ENCODE peak calls at places on chromosomes 7 and 10, in seven cellular contexts. One of them, this sample, is unnamed.

GRCh38 chr7:157652161-157652953 is 315.6 kb downstream of the DNAJB6 start:
- DNase-seq in breast epithelium: no peak
- DNase-seq in transverse colon: no peak
- DNase-seq in cardiac muscle cell: no peak
- DNase-seq in AG10803: no peak
- DNase-seq in WERI-Rb-1: peak
- DNase-seq in A549: no peak
- DNase-seq in this sample: no peak

GRCh38 chr10:102583435-102584417 is 60.6 kb upstream of the TRIM8 start:
- DNase-seq in breast epithelium: peak
- DNase-seq in transverse colon: peak
- DNase-seq in cardiac muscle cell: peak
- DNase-seq in AG10803: peak
- DNase-seq in WERI-Rb-1: peak
- DNase-seq in A549: peak
- DNase-seq in this sample: peak

GRCh38 chr7:36036590-36036989 is 116.5 kb upstream of the EEPD1 start:
- DNase-seq in breast epithelium: no peak
- DNase-seq in transverse colon: no peak
- DNase-seq in cardiac muscle cell: peak
- DNase-seq in AG10803: no peak
- DNase-seq in WERI-Rb-1: no peak
- DNase-seq in A549: peak
- DNase-seq in this sample: no peak

GRCh38 chr10:120221873-120222485 is 235.0 kb upstream of the PLPP4 start:
- DNase-seq in breast epithelium: no peak
- DNase-seq in transverse colon: no peak
- DNase-seq in cardiac muscle cell: no peak
- DNase-seq in AG10803: peak
- DNase-seq in WERI-Rb-1: peak
- DNase-seq in A549: peak
- DNase-seq in this sample: peak

GRCh38 chr7:21943436-21943835 is 2.3 kb downstream of the CDCA7L start:
- DNase-seq in breast epithelium: no peak
- DNase-seq in transverse colon: no peak
- DNase-seq in cardiac muscle cell: no peak
- DNase-seq in AG10803: no peak
- DNase-seq in WERI-Rb-1: no peak
- DNase-seq in A549: no peak
- DNase-seq in this sample: no peak

GRCh38 chr10:45592432-45592831 is 80.1 kb downstream of the ZFAND4 start:
- DNase-seq in breast epithelium: no peak
- DNase-seq in transverse colon: no peak
- DNase-seq in cardiac muscle cell: no peak
- DNase-seq in AG10803: peak
- DNase-seq in WERI-Rb-1: no peak
- DNase-seq in A549: no peak
- DNase-seq in this sample: no peak

GRCh38 chr7:131157530-131158243 is 170.0 kb upstream of the MKLN1 start:
- DNase-seq in breast epithelium: no peak
- DNase-seq in transverse colon: peak
- DNase-seq in cardiac muscle cell: no peak
- DNase-seq in AG10803: peak
- DNase-seq in WERI-Rb-1: no peak
- DNase-seq in A549: peak
- DNase-seq in this sample: peak

GRCh38 chr7:44985033-44985695 is 6.3 kb upstream of the MYO1G start:
- DNase-seq in breast epithelium: no peak
- DNase-seq in transverse colon: no peak
- DNase-seq in cardiac muscle cell: no peak
- DNase-seq in AG10803: no peak
- DNase-seq in WERI-Rb-1: no peak
- DNase-seq in A549: no peak
- DNase-seq in this sample: peak

GRCh38 chr7:128197586-128197985 is 43.5 kb upstream of the LEP start:
- DNase-seq in breast epithelium: peak
- DNase-seq in transverse colon: no peak
- DNase-seq in cardiac muscle cell: no peak
- DNase-seq in AG10803: peak
- DNase-seq in WERI-Rb-1: no peak
- DNase-seq in A549: no peak
- DNase-seq in this sample: no peak

GRCh38 chr7:112411186-112411795 is 39.0 kb upstream of the IFRD1 start:
- DNase-seq in breast epithelium: no peak
- DNase-seq in transverse colon: peak
- DNase-seq in cardiac muscle cell: peak
- DNase-seq in AG10803: peak
- DNase-seq in WERI-Rb-1: peak
- DNase-seq in A549: peak
- DNase-seq in this sample: peak

GRCh38 chr7:95690367-95690947 is 81.9 kb upstream of the DYNC1I1 start:
- DNase-seq in breast epithelium: no peak
- DNase-seq in transverse colon: no peak
- DNase-seq in cardiac muscle cell: peak
- DNase-seq in AG10803: peak
- DNase-seq in WERI-Rb-1: peak
- DNase-seq in A549: peak
- DNase-seq in this sample: peak

GRCh38 chr10:15369642-15370211 is 1.4 kb downstream of the FAM171A1 start:
- DNase-seq in breast epithelium: no peak
- DNase-seq in transverse colon: no peak
- DNase-seq in cardiac muscle cell: peak
- DNase-seq in AG10803: no peak
- DNase-seq in WERI-Rb-1: peak
- DNase-seq in A549: no peak
- DNase-seq in this sample: no peak

GRCh38 chr7:18393465-18394118 is 102.0 kb upstream of the HDAC9 start:
- DNase-seq in breast epithelium: no peak
- DNase-seq in transverse colon: no peak
- DNase-seq in cardiac muscle cell: no peak
- DNase-seq in AG10803: peak
- DNase-seq in WERI-Rb-1: no peak
- DNase-seq in A549: no peak
- DNase-seq in this sample: no peak

GRCh38 chr10:17166699-17167098 is 34.8 kb downstream of the TRDMT1 start:
- DNase-seq in breast epithelium: no peak
- DNase-seq in transverse colon: no peak
- DNase-seq in cardiac muscle cell: peak
- DNase-seq in AG10803: no peak
- DNase-seq in WERI-Rb-1: no peak
- DNase-seq in A549: no peak
- DNase-seq in this sample: no peak

GRCh38 chr10:122149607-122150505 is 121.2 kb upstream of the BTBD16 start:
- DNase-seq in breast epithelium: no peak
- DNase-seq in transverse colon: no peak
- DNase-seq in cardiac muscle cell: no peak
- DNase-seq in AG10803: no peak
- DNase-seq in WERI-Rb-1: peak
- DNase-seq in A549: no peak
- DNase-seq in this sample: no peak

GRCh38 chr10:79264942-79265341 is 82.3 kb upstream of the PPIF start:
- DNase-seq in breast epithelium: peak
- DNase-seq in transverse colon: no peak
- DNase-seq in cardiac muscle cell: no peak
- DNase-seq in AG10803: no peak
- DNase-seq in WERI-Rb-1: no peak
- DNase-seq in A549: no peak
- DNase-seq in this sample: no peak

GRCh38 chr10:89115876-89116627 is 91.1 kb downstream of the CH25H start:
- DNase-seq in breast epithelium: no peak
- DNase-seq in transverse colon: no peak
- DNase-seq in cardiac muscle cell: no peak
- DNase-seq in AG10803: peak
- DNase-seq in WERI-Rb-1: no peak
- DNase-seq in A549: peak
- DNase-seq in this sample: peak

GRCh38 chr10:48364659-48365405 is 58.4 kb downstream of the MAPK8 start:
- DNase-seq in breast epithelium: no peak
- DNase-seq in transverse colon: no peak
- DNase-seq in cardiac muscle cell: no peak
- DNase-seq in AG10803: peak
- DNase-seq in WERI-Rb-1: no peak
- DNase-seq in A549: peak
- DNase-seq in this sample: peak

GRCh38 chr10:49243139-49243538 is 54.9 kb upstream of the TMEM273 start:
- DNase-seq in breast epithelium: no peak
- DNase-seq in transverse colon: no peak
- DNase-seq in cardiac muscle cell: no peak
- DNase-seq in AG10803: no peak
- DNase-seq in WERI-Rb-1: no peak
- DNase-seq in A549: no peak
- DNase-seq in this sample: no peak

DNA sequence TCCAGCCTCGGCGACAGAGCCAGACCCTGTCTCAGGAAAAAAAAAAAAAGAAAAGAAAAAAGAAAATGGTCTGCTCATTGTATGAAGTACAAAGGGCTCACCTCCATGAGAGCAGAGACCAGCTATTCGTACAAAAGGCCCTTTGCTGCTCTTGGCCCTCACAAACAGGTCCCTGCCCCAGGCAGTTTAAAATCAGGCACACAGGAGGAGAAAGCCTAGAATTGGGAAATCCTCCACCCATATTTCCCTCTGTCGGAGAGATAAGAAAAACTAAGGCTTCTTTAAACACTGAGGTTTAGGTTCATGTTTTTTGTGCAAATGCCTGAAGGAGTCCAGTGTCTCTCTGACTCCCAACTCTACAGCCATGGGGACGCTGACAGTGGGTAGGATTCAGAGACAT is 15.1 kb downstream of the GNA12 start:
- DNase-seq in breast epithelium: no peak
- DNase-seq in transverse colon: no peak
- DNase-seq in cardiac muscle cell: no peak
- DNase-seq in AG10803: no peak
- DNase-seq in WERI-Rb-1: no peak
- DNase-seq in A549: no peak
- DNase-seq in this sample: no peak
- H3K4me3 ChIP-seq in breast epithelium: no peak
- H3K4me3 ChIP-seq in transverse colon: no peak
- H3K4me3 ChIP-seq in cardiac muscle cell: no peak
- H3K4me3 ChIP-seq in AG10803: no peak
- H3K4me3 ChIP-seq in WERI-Rb-1: no peak
- H3K4me3 ChIP-seq in A549: no peak
- H3K4me3 ChIP-seq in this sample: no peak

GRCh38 chr7:101169838-101170531 is 4.6 kb upstream of the VGF start:
- DNase-seq in breast epithelium: peak
- DNase-seq in transverse colon: peak
- DNase-seq in cardiac muscle cell: peak
- DNase-seq in AG10803: peak
- DNase-seq in WERI-Rb-1: peak
- DNase-seq in A549: peak
- DNase-seq in this sample: peak
- TF ChIP-seq CTCF in breast epithelium: peak
- TF ChIP-seq CTCF in transverse colon: peak
- TF ChIP-seq CTCF in cardiac muscle cell: peak
- TF ChIP-seq CTCF in AG10803: peak
- TF ChIP-seq CTCF in WERI-Rb-1: peak
- TF ChIP-seq CTCF in A549: peak
- TF ChIP-seq CTCF in this sample: peak

GRCh38 chr10:106930751-106931150 is 233.8 kb downstream of the SORCS1 start:
- DNase-seq in breast epithelium: no peak
- DNase-seq in transverse colon: no peak
- DNase-seq in cardiac muscle cell: no peak
- DNase-seq in AG10803: no peak
- DNase-seq in WERI-Rb-1: no peak
- DNase-seq in A549: no peak
- DNase-seq in this sample: no peak
- H3K4me3 ChIP-seq in breast epithelium: no peak
- H3K4me3 ChIP-seq in transverse colon: no peak
- H3K4me3 ChIP-seq in cardiac muscle cell: no peak
- H3K4me3 ChIP-seq in AG10803: no peak
- H3K4me3 ChIP-seq in WERI-Rb-1: no peak
- H3K4me3 ChIP-seq in A549: no peak
- H3K4me3 ChIP-seq in this sample: no peak

DNA sequence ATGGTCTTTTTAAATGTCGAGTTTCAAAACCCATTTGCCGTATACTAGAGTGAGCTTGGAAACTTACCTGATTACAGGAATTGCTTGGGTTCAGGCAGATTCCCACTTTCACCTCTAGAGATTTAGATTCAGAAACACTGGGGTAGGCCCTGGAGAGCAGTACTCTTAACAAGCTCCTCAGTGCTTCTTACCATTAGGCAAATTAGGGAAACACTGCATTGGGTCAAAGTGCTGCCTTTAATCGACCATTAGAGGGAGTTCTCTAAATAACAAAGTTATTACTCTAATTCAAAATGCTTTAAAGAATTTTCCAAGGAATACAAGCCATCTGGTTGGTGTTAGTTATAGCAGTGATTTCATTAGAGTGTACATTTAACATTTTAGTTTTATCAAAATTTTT is 324.6 kb downstream of the GFRA1 start:
- DNase-seq in breast epithelium: no peak
- DNase-seq in transverse colon: no peak
- DNase-seq in cardiac muscle cell: no peak
- DNase-seq in AG10803: peak
- DNase-seq in WERI-Rb-1: no peak
- DNase-seq in A549: peak
- DNase-seq in this sample: no peak
- TF ChIP-seq CTCF in breast epithelium: peak
- TF ChIP-seq CTCF in transverse colon: no peak
- TF ChIP-seq CTCF in cardiac muscle cell: peak
- TF ChIP-seq CTCF in AG10803: peak
- TF ChIP-seq CTCF in WERI-Rb-1: peak
- TF ChIP-seq CTCF in A549: no peak
- TF ChIP-seq CTCF in this sample: peak

GRCh38 chr10:24952701-24953349 is 419 bp upstream of the PRTFDC1 start:
- DNase-seq in breast epithelium: no peak
- DNase-seq in transverse colon: peak
- DNase-seq in cardiac muscle cell: peak
- DNase-seq in AG10803: peak
- DNase-seq in WERI-Rb-1: peak
- DNase-seq in A549: peak
- DNase-seq in this sample: peak
- H3K4me3 ChIP-seq in breast epithelium: peak
- H3K4me3 ChIP-seq in transverse colon: peak
- H3K4me3 ChIP-seq in cardiac muscle cell: peak
- H3K4me3 ChIP-seq in AG10803: peak
- H3K4me3 ChIP-seq in WERI-Rb-1: peak
- H3K4me3 ChIP-seq in A549: peak
- H3K4me3 ChIP-seq in this sample: peak

GRCh38 chr10:129658673-129659072 is 191.6 kb downstream of the MGMT start:
- DNase-seq in breast epithelium: no peak
- DNase-seq in transverse colon: no peak
- DNase-seq in cardiac muscle cell: peak
- DNase-seq in AG10803: no peak
- DNase-seq in WERI-Rb-1: peak
- DNase-seq in A549: peak
- DNase-seq in this sample: peak
- TF ChIP-seq CTCF in breast epithelium: no peak
- TF ChIP-seq CTCF in transverse colon: no peak
- TF ChIP-seq CTCF in cardiac muscle cell: peak
- TF ChIP-seq CTCF in AG10803: peak
- TF ChIP-seq CTCF in WERI-Rb-1: peak
- TF ChIP-seq CTCF in A549: no peak
- TF ChIP-seq CTCF in this sample: peak

GRCh38 chr10:63799511-63799910 is 278.3 kb downstream of the REEP3 start:
- DNase-seq in breast epithelium: no peak
- DNase-seq in transverse colon: no peak
- DNase-seq in cardiac muscle cell: no peak
- DNase-seq in AG10803: no peak
- DNase-seq in WERI-Rb-1: no peak
- DNase-seq in A549: no peak
- DNase-seq in this sample: no peak
- H3K4me3 ChIP-seq in breast epithelium: peak
- H3K4me3 ChIP-seq in transverse colon: no peak
- H3K4me3 ChIP-seq in cardiac muscle cell: no peak
- H3K4me3 ChIP-seq in AG10803: no peak
- H3K4me3 ChIP-seq in WERI-Rb-1: no peak
- H3K4me3 ChIP-seq in A549: no peak
- H3K4me3 ChIP-seq in this sample: peak